ENCODE peak calls at places on chromosomes 3 and 15, in five cellular contexts. One of them, this sample, is unnamed.

GRCh38 chr3:138241061-138241460 is 54.0 kb downstream of the ARMC8 start:
- DNase-seq in body of pancreas: no peak
- DNase-seq in tibial nerve: no peak
- DNase-seq in fibroblast of pulmonary artery: no peak
- DNase-seq in foreskin fibroblast: no peak
- DNase-seq in this sample: no peak

GRCh38 chr3:157543491-157544035 is 40.3 kb upstream of the VEPH1 start:
- DNase-seq in body of pancreas: no peak
- DNase-seq in tibial nerve: no peak
- DNase-seq in fibroblast of pulmonary artery: no peak
- DNase-seq in foreskin fibroblast: peak; percentile 33
- DNase-seq in this sample: no peak

GRCh38 chr3:144241381-144241780 is 269.8 kb downstream of the DIPK2A start:
- DNase-seq in body of pancreas: no peak
- DNase-seq in tibial nerve: no peak
- DNase-seq in fibroblast of pulmonary artery: no peak
- DNase-seq in foreskin fibroblast: no peak
- DNase-seq in this sample: no peak

GRCh38 chr3:172280406-172281051 is 167.7 kb downstream of the GHSR start:
- DNase-seq in body of pancreas: no peak
- DNase-seq in tibial nerve: no peak
- DNase-seq in fibroblast of pulmonary artery: peak; percentile 85
- DNase-seq in foreskin fibroblast: peak; percentile 73
- DNase-seq in this sample: no peak

GRCh38 chr15:63340878-63341277 is 40.8 kb downstream of the CA12 start:
- DNase-seq in body of pancreas: no peak
- DNase-seq in tibial nerve: no peak
- DNase-seq in fibroblast of pulmonary artery: no peak
- DNase-seq in foreskin fibroblast: peak; percentile 24
- DNase-seq in this sample: no peak

GRCh38 chr3:25582242-25582641 is 82.5 kb downstream of the TOP2B start:
- DNase-seq in body of pancreas: no peak
- DNase-seq in tibial nerve: no peak
- DNase-seq in fibroblast of pulmonary artery: peak; percentile 77
- DNase-seq in foreskin fibroblast: peak; percentile 46
- DNase-seq in this sample: no peak

GRCh38 chr3:41460736-41461135 is 261.4 kb downstream of the CTNNB1 start:
- DNase-seq in body of pancreas: no peak
- DNase-seq in tibial nerve: no peak
- DNase-seq in fibroblast of pulmonary artery: no peak
- DNase-seq in foreskin fibroblast: no peak
- DNase-seq in this sample: no peak

GRCh38 chr3:30664884-30665283 is 58.5 kb downstream of the TGFBR2 start:
- DNase-seq in body of pancreas: no peak
- DNase-seq in tibial nerve: no peak
- DNase-seq in fibroblast of pulmonary artery: no peak
- DNase-seq in foreskin fibroblast: no peak
- DNase-seq in this sample: no peak

GRCh38 chr15:40743921-40744809 is 10.9 kb downstream of the RMDN3 start:
- DNase-seq in body of pancreas: no peak
- DNase-seq in tibial nerve: no peak
- DNase-seq in fibroblast of pulmonary artery: peak; percentile 80
- DNase-seq in foreskin fibroblast: peak; percentile 92
- DNase-seq in this sample: no peak

GRCh38 chr3:44903751-44904150 is 29.3 kb downstream of the TGM4 start:
- DNase-seq in body of pancreas: no peak
- DNase-seq in tibial nerve: no peak
- DNase-seq in fibroblast of pulmonary artery: no peak
- DNase-seq in foreskin fibroblast: no peak
- DNase-seq in this sample: no peak

GRCh38 chr3:133540896-133541674 is 32.4 kb upstream of the CDV3 start:
- DNase-seq in body of pancreas: peak; percentile 64
- DNase-seq in tibial nerve: no peak
- DNase-seq in fibroblast of pulmonary artery: peak; percentile 76
- DNase-seq in foreskin fibroblast: peak; percentile 77
- DNase-seq in this sample: no peak

GRCh38 chr15:27843146-27843545 is 256.0 kb downstream of the OCA2 start:
- DNase-seq in body of pancreas: no peak
- DNase-seq in tibial nerve: no peak
- DNase-seq in fibroblast of pulmonary artery: no peak
- DNase-seq in foreskin fibroblast: no peak
- DNase-seq in this sample: no peak

GRCh38 chr3:103341078-103341477 is 906.3 kb downstream of the ZPLD1 start:
- DNase-seq in body of pancreas: no peak
- DNase-seq in tibial nerve: no peak
- DNase-seq in fibroblast of pulmonary artery: no peak
- DNase-seq in foreskin fibroblast: no peak
- DNase-seq in this sample: no peak

GRCh38 chr3:186959029-186959624 is 28.8 kb downstream of the ST6GAL1 start:
- DNase-seq in body of pancreas: no peak
- DNase-seq in tibial nerve: no peak
- DNase-seq in fibroblast of pulmonary artery: no peak
- DNase-seq in foreskin fibroblast: no peak
- DNase-seq in this sample: no peak
- TF ChIP-seq CTCF in body of pancreas: no peak
- TF ChIP-seq CTCF in tibial nerve: no peak
- TF ChIP-seq CTCF in fibroblast of pulmonary artery: no peak
- TF ChIP-seq CTCF in foreskin fibroblast: no peak
- TF ChIP-seq CTCF in this sample: no peak

DNA sequence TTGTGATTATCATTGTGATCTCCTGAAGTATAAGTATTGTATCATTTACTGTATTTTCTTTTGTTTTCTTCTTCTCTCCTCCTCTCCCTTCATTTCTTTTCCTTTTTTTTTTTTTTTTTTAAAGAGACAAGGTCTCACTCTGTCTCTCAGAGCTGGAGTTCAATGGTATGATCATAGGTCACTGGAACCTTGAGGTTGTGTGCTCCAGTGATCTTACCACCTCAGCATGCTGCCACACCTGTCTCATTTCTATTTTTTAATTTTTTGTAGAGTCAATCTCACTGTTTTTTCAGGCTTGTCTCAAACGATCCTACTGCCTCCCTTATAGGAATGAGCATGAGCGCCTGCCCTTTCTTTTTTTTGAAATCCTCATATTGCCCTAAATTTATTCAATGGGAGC is 23.4 kb downstream of the NMD3 start:
- DNase-seq in body of pancreas: no peak
- DNase-seq in tibial nerve: no peak
- DNase-seq in fibroblast of pulmonary artery: no peak
- DNase-seq in foreskin fibroblast: no peak
- DNase-seq in this sample: no peak
- H3K4me3 ChIP-seq in body of pancreas: no peak overlapping the region
- H3K4me3 ChIP-seq in tibial nerve: no peak overlapping the region
- H3K4me3 ChIP-seq in fibroblast of pulmonary artery: no peak overlapping the region
- H3K4me3 ChIP-seq in foreskin fibroblast: no peak overlapping the region
- H3K4me3 ChIP-seq in this sample: no peak overlapping the region

DNA sequence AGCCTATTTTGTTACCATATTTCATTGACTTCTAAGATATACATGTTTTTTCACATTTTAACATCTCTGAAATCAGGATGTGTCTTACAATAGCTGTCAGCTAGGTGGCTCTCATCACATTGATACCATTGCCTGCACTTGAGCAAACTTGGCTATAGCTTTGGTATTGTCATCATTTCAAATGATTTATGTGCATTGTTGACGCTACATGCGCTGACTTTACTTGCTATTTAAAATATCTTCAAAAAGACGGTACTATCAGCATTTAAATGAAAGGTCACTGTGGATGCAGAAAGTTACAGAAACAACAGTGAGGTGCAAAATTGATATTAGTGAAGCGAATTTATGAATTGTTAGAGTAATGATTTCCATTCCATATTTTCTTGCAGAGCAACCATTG is 54.0 kb upstream of the ABHD2 start:
- DNase-seq in body of pancreas: no peak
- DNase-seq in tibial nerve: no peak
- DNase-seq in fibroblast of pulmonary artery: peak; percentile 43
- DNase-seq in foreskin fibroblast: peak; percentile 58
- DNase-seq in this sample: no peak
- TF ChIP-seq CTCF in body of pancreas: no peak
- TF ChIP-seq CTCF in tibial nerve: no peak
- TF ChIP-seq CTCF in fibroblast of pulmonary artery: peak; percentile 54
- TF ChIP-seq CTCF in foreskin fibroblast: peak; percentile 47
- TF ChIP-seq CTCF in this sample: peak; percentile 81

GRCh38 chr3:184711366-184712247 is at the start of gene MAGEF1:
- DNase-seq in body of pancreas: peak; percentile 87
- DNase-seq in tibial nerve: peak; percentile 42
- DNase-seq in fibroblast of pulmonary artery: peak; percentile 74
- DNase-seq in foreskin fibroblast: peak; percentile 90
- DNase-seq in this sample: peak; percentile 39
- H3K4me3 ChIP-seq in body of pancreas: peak within 1 kb of the TSS; percentile 39
- H3K4me3 ChIP-seq in tibial nerve: peak within 1 kb of the TSS; percentile 65
- H3K4me3 ChIP-seq in fibroblast of pulmonary artery: peak within 1 kb of the TSS; percentile 75
- H3K4me3 ChIP-seq in foreskin fibroblast: peak within 1 kb of the TSS; percentile 80
- H3K4me3 ChIP-seq in this sample: peak within 1 kb of the TSS; percentile 86

GRCh38 chr3:74883690-74884089 is 269.2 kb upstream of the CNTN3 start:
- DNase-seq in body of pancreas: peak; percentile 27
- DNase-seq in tibial nerve: no peak
- DNase-seq in fibroblast of pulmonary artery: peak; percentile 21
- DNase-seq in foreskin fibroblast: peak; percentile 49
- DNase-seq in this sample: no peak
- TF ChIP-seq CTCF in body of pancreas: peak; percentile 31
- TF ChIP-seq CTCF in tibial nerve: no peak
- TF ChIP-seq CTCF in fibroblast of pulmonary artery: peak; percentile 43
- TF ChIP-seq CTCF in foreskin fibroblast: peak; percentile 55
- TF ChIP-seq CTCF in this sample: peak; percentile 75

GRCh38 chr3:65877160-65877559 is 161.6 kb downstream of the MAGI1 start:
- DNase-seq in body of pancreas: no peak
- DNase-seq in tibial nerve: no peak
- DNase-seq in fibroblast of pulmonary artery: no peak
- DNase-seq in foreskin fibroblast: no peak
- DNase-seq in this sample: no peak

GRCh38 chr3:65876028-65876420 is 162.7 kb downstream of the MAGI1 start:
- DNase-seq in body of pancreas: no peak
- DNase-seq in tibial nerve: no peak
- DNase-seq in fibroblast of pulmonary artery: no peak
- DNase-seq in foreskin fibroblast: no peak
- DNase-seq in this sample: no peak

GRCh38 chr3:65873028-65873427 is 165.7 kb downstream of the MAGI1 start:
- DNase-seq in body of pancreas: peak; percentile 20
- DNase-seq in tibial nerve: no peak
- DNase-seq in fibroblast of pulmonary artery: no peak
- DNase-seq in foreskin fibroblast: peak; percentile 19
- DNase-seq in this sample: no peak

GRCh38 chr3:65873869-65874268 is 164.8 kb downstream of the MAGI1 start:
- DNase-seq in body of pancreas: no peak
- DNase-seq in tibial nerve: no peak
- DNase-seq in fibroblast of pulmonary artery: no peak
- DNase-seq in foreskin fibroblast: no peak
- DNase-seq in this sample: no peak

GRCh38 chr3:65875395-65876027 is 163.2 kb downstream of the MAGI1 start:
- DNase-seq in body of pancreas: no peak
- DNase-seq in tibial nerve: no peak
- DNase-seq in fibroblast of pulmonary artery: no peak
- DNase-seq in foreskin fibroblast: no peak
- DNase-seq in this sample: no peak
- H3K4me3 ChIP-seq in body of pancreas: no peak overlapping the region
- H3K4me3 ChIP-seq in tibial nerve: no peak overlapping the region
- H3K4me3 ChIP-seq in fibroblast of pulmonary artery: no peak overlapping the region
- H3K4me3 ChIP-seq in foreskin fibroblast: no peak overlapping the region
- H3K4me3 ChIP-seq in this sample: no peak overlapping the region

GRCh38 chr3:183180765-183181295 is 18.3 kb upstream of the LAMP3 start:
- DNase-seq in body of pancreas: no peak
- DNase-seq in tibial nerve: no peak
- DNase-seq in fibroblast of pulmonary artery: no peak
- DNase-seq in foreskin fibroblast: no peak
- DNase-seq in this sample: no peak

GRCh38 chr3:183181606-183182005 is 19.1 kb upstream of the LAMP3 start:
- DNase-seq in body of pancreas: no peak
- DNase-seq in tibial nerve: no peak
- DNase-seq in fibroblast of pulmonary artery: no peak
- DNase-seq in foreskin fibroblast: no peak
- DNase-seq in this sample: no peak

GRCh38 chr3:183178512-183178832 is 15.9 kb upstream of the LAMP3 start:
- DNase-seq in body of pancreas: no peak
- DNase-seq in tibial nerve: no peak
- DNase-seq in fibroblast of pulmonary artery: no peak
- DNase-seq in foreskin fibroblast: no peak
- DNase-seq in this sample: no peak

GRCh38 chr3:183180105-183180763 is 17.7 kb upstream of the LAMP3 start:
- DNase-seq in body of pancreas: no peak
- DNase-seq in tibial nerve: no peak
- DNase-seq in fibroblast of pulmonary artery: peak; percentile 49
- DNase-seq in foreskin fibroblast: peak; percentile 63
- DNase-seq in this sample: no peak

DNA sequence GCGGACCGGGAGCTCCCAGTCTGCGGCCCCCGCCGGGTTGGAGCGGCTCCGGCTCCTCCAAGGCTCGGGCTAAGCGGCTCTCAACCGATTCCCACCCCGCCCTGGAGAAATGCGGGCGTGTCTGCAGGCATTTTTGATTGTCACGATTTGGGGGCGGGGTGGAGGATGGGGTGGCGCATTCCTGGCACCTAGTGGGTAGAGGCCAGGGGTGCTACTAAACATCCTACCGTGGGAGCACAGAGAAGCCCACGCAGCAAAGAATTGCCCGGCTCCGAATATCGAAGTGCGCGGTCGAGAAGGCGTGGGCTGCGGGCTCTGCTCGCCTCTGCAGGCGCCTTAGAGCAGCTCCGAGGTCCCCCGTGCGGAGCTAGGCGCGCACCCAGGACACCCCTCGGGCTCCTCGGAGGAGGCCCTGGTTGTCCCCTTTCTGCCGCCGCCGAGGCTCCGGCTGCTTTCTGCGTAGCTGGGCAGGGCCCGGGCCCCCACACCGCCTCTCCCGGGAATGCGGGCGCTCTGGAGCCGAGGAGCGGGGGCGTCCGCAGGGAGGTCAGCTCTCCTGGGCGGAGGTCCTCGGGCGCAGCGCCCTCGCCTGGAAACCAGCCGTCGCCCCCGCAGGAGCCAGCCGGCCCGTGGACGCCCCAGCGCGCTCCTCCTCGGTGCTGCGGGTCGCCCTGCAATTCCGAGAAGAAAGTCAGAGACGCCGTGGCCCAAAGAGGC is 16.5 kb upstream of the LAMP3 start:
- DNase-seq in body of pancreas: peak; percentile 37
- DNase-seq in tibial nerve: no peak
- DNase-seq in fibroblast of pulmonary artery: peak; percentile 69
- DNase-seq in foreskin fibroblast: peak; percentile 78
- DNase-seq in this sample: no peak
- TF ChIP-seq CTCF in body of pancreas: peak; percentile 17
- TF ChIP-seq CTCF in tibial nerve: no peak
- TF ChIP-seq CTCF in fibroblast of pulmonary artery: no peak
- TF ChIP-seq CTCF in foreskin fibroblast: no peak
- TF ChIP-seq CTCF in this sample: peak; percentile 18

This sample was measured in LNCaP clone FGC.